ENCODE peak calls at places on chromosomes 16 and 17, in seven cellular contexts. I, K, S, Q, X, N and G are unnamed samples.

GRCh38 chr17:17817552-17817947 is 19.2 kb downstream of the SREBF1 start:
- DNase-seq in S (no peak), Q (no peak), N (no peak), X (no peak), I (no peak), K (no peak), G (no peak)

GRCh38 chr17:54096216-54096615 is 273.5 kb downstream of the KIF2B start:
- DNase-seq in Q (no peak), K (no peak), I (no peak), N (no peak), S (no peak), X (no peak), G (no peak)

GRCh38 chr17:61568219-61569072 is 22.6 kb downstream of the NACA2 start:
- DNase-seq in X (no peak), K (no peak), I (no peak), Q (no peak), S (no peak), N (no peak), G (no peak)

GRCh38 chr17:82238562-82239201 is 9.8 kb downstream of the SLC16A3 start:
- DNase-seq in Q (peak; percentile 95), K (peak; percentile 67), N (peak; percentile 87), S (peak; percentile 64), I (no peak), X (peak; percentile 78), G (peak; percentile 82)

GRCh38 chr17:36705651-36706436 is 104.5 kb downstream of the MRM1 start:
- DNase-seq in I (peak; percentile 33), N (peak; percentile 22), K (peak; percentile 54), Q (no peak), X (peak; percentile 37), S (peak; percentile 44), G (peak; percentile 23)

GRCh38 chr17:75277664-75278071 is 6.6 kb upstream of the MIF4GD start:
- DNase-seq in I (no peak), Q (no peak), X (peak; percentile 83), K (no peak), S (no peak), N (no peak), G (no peak)

GRCh38 chr17:19303367-19303776 is 59.2 kb downstream of the B9D1 start:
- DNase-seq in N (no peak), Q (no peak), I (no peak), K (no peak), S (no peak), X (no peak), G (no peak)

GRCh38 chr17:81586096-81586495 is 33.9 kb upstream of the FAAP100 start:
- DNase-seq in I (no peak), K (no peak), S (no peak), N (no peak), X (no peak), Q (no peak), G (no peak)

GRCh38 chr16:28603381-28604185 is 6.3 kb downstream of the SULT1A1 start:
- DNase-seq in K (no peak), N (no peak), S (no peak), I (no peak), Q (no peak), X (no peak), G (no peak)

GRCh38 chr17:14289162-14289561 is 11.7 kb upstream of the HS3ST3B1 start:
- DNase-seq in S (no peak), I (peak; percentile 67), N (no peak), X (no peak), K (no peak), Q (no peak), G (no peak)

GRCh38 chr17:67531291-67531690 is 154.2 kb downstream of the PITPNC1 start:
- DNase-seq in Q (no peak), K (no peak), I (peak; percentile 18), S (no peak), N (peak; percentile 46), X (no peak), G (no peak)

GRCh38 chr16:46843898-46844642 is 13.1 kb upstream of the C16orf87 start:
- DNase-seq in I (no peak), K (no peak), S (no peak), X (no peak), Q (no peak), N (no peak), G (peak; percentile 19)

GRCh38 chr17:56739376-56739775 is 94.3 kb downstream of the C17orf67 start:
- DNase-seq in S (no peak), I (no peak), N (no peak), Q (no peak), K (no peak), X (peak; percentile 27), G (no peak)

GRCh38 chr16:9380221-9380620 is 288.8 kb downstream of the HAPSTR1 start:
- DNase-seq in S (no peak), X (no peak), K (no peak), I (no peak), Q (no peak), N (no peak), G (no peak)

GRCh38 chr16:85586360-85587145 is 26.6 kb upstream of the GSE1 start:
- DNase-seq in X (no peak), N (peak; percentile 59), S (no peak), Q (no peak), K (no peak), I (peak; percentile 87), G (no peak)

GRCh38 chr16:23607740-23608139 is 11.6 kb upstream of the NDUFAB1 start:
- DNase-seq in Q (no peak), X (no peak), I (no peak), N (no peak), S (no peak), K (no peak), G (no peak)

GRCh38 chr17:31535581-31535981 is 144.1 kb downstream of the RAB11FIP4 start:
- DNase-seq in N (no peak), S (no peak), I (no peak), K (peak; percentile 23), X (no peak), Q (no peak), G (no peak)

GRCh38 chr17:44256671-44257070 is 11.3 kb downstream of the SLC4A1 start:
- DNase-seq in K (no peak), I (no peak), X (no peak), N (no peak), S (no peak), Q (no peak), G (no peak)

GRCh38 chr16:84314373-84314772 is 19.7 kb downstream of the WFDC1 start:
- DNase-seq in N (no peak), X (no peak), Q (no peak), S (no peak), I (no peak), K (no peak), G (no peak)

GRCh38 chr16:17365591-17366298 is 105.0 kb downstream of the XYLT1 start:
- DNase-seq in X (peak; percentile 69), N (no peak), I (no peak), Q (no peak), S (no peak), K (no peak), G (no peak)

GRCh38 chr16:65117701-65118448 is 4.0 kb downstream of the CDH11 start:
- DNase-seq in K (peak; percentile 16), Q (peak; percentile 91), N (peak; percentile 91), S (no peak), I (peak; percentile 62), X (peak; percentile 68), G (peak; percentile 53)

GRCh38 chr16:30725465-30725792 is 22.8 kb upstream of the PHKG2 start:
- DNase-seq in S (no peak), K (no peak), Q (no peak), X (no peak), N (no peak), I (no peak), G (no peak)

GRCh38 chr16:969508-970378 is 1.0 kb downstream of the LMF1 start:
- DNase-seq in I (no peak), X (peak; percentile 79), S (no peak), Q (peak; percentile 41), N (peak; percentile 18), K (no peak), G (peak; percentile 40)

GRCh38 chr16:106623-107324 is 28.7 kb downstream of the MPG start:
- DNase-seq in X (peak; percentile 88), Q (peak; percentile 85), I (peak; percentile 51), N (peak; percentile 78), K (peak; percentile 39), S (peak; percentile 53), G (no peak)

GRCh38 chr16:4800290-4801041 is 2.0 kb downstream of the ROGDI start:
- DNase-seq in S (no peak), Q (no peak), N (peak; percentile 94), K (no peak), X (no peak), I (peak; percentile 57), G (peak; percentile 61)

GRCh38 chr17:732788-733720 is 658 bp downstream of the TLCD3A start:
- DNase-seq in X (peak; percentile 60), S (no peak), Q (peak; percentile 33), I (no peak), N (peak; percentile 48), K (peak; percentile 39), G (no peak)